ENCODE peak calls at places on chromosomes 11 and 22, in seven cellular contexts. F, Q, A, R, W, P and Y are unnamed samples.

GRCh38 chr11:117281159-117281558 is 10.0 kb upstream of the BACE1-AS start:
- DNase-seq in R (peak), W (peak), A (no peak), F (no peak), Q (no peak), P (no peak), Y (peak)

GRCh38 chr11:40281055-40281580 is 1178.3 kb downstream of the LRRC4C start:
- DNase-seq in Q (no peak), W (no peak), A (no peak), R (no peak), P (no peak), F (no peak), Y (no peak)

GRCh38 chr22:47591709-47592108 is 829.3 kb downstream of the TBC1D22A start:
- DNase-seq in P (no peak), R (no peak), Q (peak), A (no peak), F (no peak), W (no peak), Y (no peak)

GRCh38 chr22:46574993-46575914 is 37.8 kb upstream of the CELSR1 start:
- DNase-seq in F (no peak), P (peak), W (peak), A (no peak), R (no peak), Q (peak), Y (no peak)

GRCh38 chr11:72091292-72091691 is 10.6 kb downstream of the LRRC51 start:
- DNase-seq in Q (peak), W (peak), P (peak), F (peak), R (no peak), A (peak), Y (peak)

GRCh38 chr22:27686534-27686933 is 115.0 kb downstream of the MN1 start:
- DNase-seq in R (no peak), W (no peak), F (no peak), Q (no peak), P (no peak), A (no peak), Y (no peak)

GRCh38 chr11:115760528-115760837 is 256.3 kb upstream of the CADM1 start:
- DNase-seq in Q (no peak), P (peak), A (no peak), F (no peak), W (no peak), R (no peak), Y (no peak)

GRCh38 chr22:48099251-48099650 is 1336.8 kb downstream of the TBC1D22A start:
- DNase-seq in P (no peak), F (no peak), A (no peak), R (no peak), Q (peak), W (no peak), Y (no peak)

GRCh38 chr22:38262051-38262795 is 10.6 kb downstream of the TMEM184B start:
- DNase-seq in R (no peak), A (no peak), W (peak), Q (peak), P (peak), F (no peak), Y (no peak)

GRCh38 chr22:23684051-23684450 is 6.8 kb upstream of the RGL4 start:
- DNase-seq in F (no peak), P (no peak), A (no peak), R (peak), Q (no peak), W (no peak), Y (no peak)

GRCh38 chr22:30717331-30717921 is 22.8 kb downstream of the OSBP2 start:
- DNase-seq in R (peak), P (no peak), Q (no peak), F (no peak), W (peak), A (no peak), Y (peak)

GRCh38 chr11:86954288-86955110 is 696 bp downstream of the FZD4 start:
- DNase-seq in W (no peak), P (peak), R (no peak), Q (peak), F (no peak), A (no peak), Y (no peak)

GRCh38 chr22:23280356-23281052 is 100.2 kb downstream of the BCR start:
- DNase-seq in Q (no peak), W (no peak), R (no peak), A (no peak), F (no peak), P (no peak), Y (no peak)

GRCh38 chr11:3203221-3204043 is 15.2 kb downstream of the MRGPRG start:
- DNase-seq in R (no peak), F (no peak), Q (peak), A (peak), P (peak), W (peak), Y (no peak)

GRCh38 chr11:204587-205109 is 2.6 kb downstream of the BET1L start:
- DNase-seq in Q (peak), F (no peak), A (no peak), W (no peak), R (no peak), P (no peak), Y (no peak)

GRCh38 chr11:128802358-128802981 is 64.6 kb downstream of the KCNJ1 start:
- DNase-seq in F (no peak), R (no peak), Q (no peak), P (peak), W (peak), A (no peak), Y (peak)

GRCh38 chr22:45208993-45209838 is 31.5 kb downstream of the KIAA0930 start:
- DNase-seq in R (no peak), F (peak), P (peak), Q (no peak), W (peak), A (peak), Y (no peak)

GRCh38 chr11:94131363-94132115 is 2.9 kb downstream of the PANX1 start:
- DNase-seq in Q (no peak), A (no peak), P (no peak), W (no peak), R (no peak), F (no peak), Y (no peak)

GRCh38 chr11:33197915-33198727 is 36.8 kb upstream of the CSTF3 start:
- DNase-seq in F (no peak), R (no peak), Q (no peak), W (no peak), A (no peak), P (no peak), Y (no peak)

GRCh38 chr22:19619144-19620009 is 94.9 kb upstream of the SEPTIN5 start:
- DNase-seq in R (no peak), F (no peak), W (no peak), A (no peak), P (no peak), Q (no peak), Y (no peak)

GRCh38 chr22:43142881-43143562 is at the start of gene MCAT:
- DNase-seq in R (no peak), P (peak), A (peak), W (peak), F (peak), Q (peak), Y (peak)

GRCh38 chr11:32023370-32023964 is 67.4 kb upstream of the RCN1 start:
- DNase-seq in A (no peak), W (no peak), P (no peak), R (no peak), F (no peak), Q (no peak), Y (no peak)